ENCODE peak calls at places on chromosomes 13 and 19, in eight cellular contexts. One of them, this sample, is unnamed.

GRCh38 chr19:6392219-6393073 is 518 bp downstream of the GTF2F1 start:
- DNase-seq in CD8-positive, alpha-beta T cell: no peak
- DNase-seq in AG10803: no peak
- DNase-seq in naive thymus-derived CD8-positive, alpha-beta T cell: no peak
- DNase-seq in activated naive CD8-positive, alpha-beta T cell treated with anti-CD3 and anti-CD28 coated beads for 36 hours: no peak
- DNase-seq in astrocyte of the spinal cord: no peak
- DNase-seq in left colon: no peak
- DNase-seq in activated CD8-positive, alpha-beta memory T cell treated with anti-CD3 and anti-CD28 coated beads for 48 hours: no peak
- DNase-seq in this sample: no peak

GRCh38 chr19:57830071-57830602 is at the start of gene ZNF587B:
- DNase-seq in AG10803: no peak
- DNase-seq in CD8-positive, alpha-beta T cell: peak
- DNase-seq in activated CD8-positive, alpha-beta memory T cell treated with anti-CD3 and anti-CD28 coated beads for 48 hours: no peak
- DNase-seq in naive thymus-derived CD8-positive, alpha-beta T cell: peak
- DNase-seq in left colon: peak
- DNase-seq in astrocyte of the spinal cord: peak
- DNase-seq in activated naive CD8-positive, alpha-beta T cell treated with anti-CD3 and anti-CD28 coated beads for 36 hours: peak
- DNase-seq in this sample: peak

GRCh38 chr13:43934273-43934672 is 54.6 kb downstream of the LACC1 start:
- DNase-seq in astrocyte of the spinal cord: no peak
- DNase-seq in left colon: no peak
- DNase-seq in activated CD8-positive, alpha-beta memory T cell treated with anti-CD3 and anti-CD28 coated beads for 48 hours: no peak
- DNase-seq in CD8-positive, alpha-beta T cell: no peak
- DNase-seq in naive thymus-derived CD8-positive, alpha-beta T cell: no peak
- DNase-seq in activated naive CD8-positive, alpha-beta T cell treated with anti-CD3 and anti-CD28 coated beads for 36 hours: no peak
- DNase-seq in AG10803: no peak
- DNase-seq in this sample: no peak

GRCh38 chr19:1935484-1936208 is 5.3 kb upstream of the CSNK1G2 start:
- DNase-seq in activated naive CD8-positive, alpha-beta T cell treated with anti-CD3 and anti-CD28 coated beads for 36 hours: no peak
- DNase-seq in AG10803: peak
- DNase-seq in left colon: no peak
- DNase-seq in astrocyte of the spinal cord: peak
- DNase-seq in CD8-positive, alpha-beta T cell: no peak
- DNase-seq in naive thymus-derived CD8-positive, alpha-beta T cell: no peak
- DNase-seq in activated CD8-positive, alpha-beta memory T cell treated with anti-CD3 and anti-CD28 coated beads for 48 hours: no peak
- DNase-seq in this sample: no peak

GRCh38 chr19:13817018-13817614 is 21.9 kb downstream of the ZSWIM4 start:
- DNase-seq in AG10803: no peak
- DNase-seq in activated naive CD8-positive, alpha-beta T cell treated with anti-CD3 and anti-CD28 coated beads for 36 hours: peak
- DNase-seq in astrocyte of the spinal cord: no peak
- DNase-seq in naive thymus-derived CD8-positive, alpha-beta T cell: no peak
- DNase-seq in left colon: peak
- DNase-seq in activated CD8-positive, alpha-beta memory T cell treated with anti-CD3 and anti-CD28 coated beads for 48 hours: no peak
- DNase-seq in CD8-positive, alpha-beta T cell: peak
- DNase-seq in this sample: no peak

GRCh38 chr19:50513746-50514345 is at the start of gene ASPDH:
- DNase-seq in AG10803: no peak
- DNase-seq in astrocyte of the spinal cord: no peak
- DNase-seq in left colon: no peak
- DNase-seq in activated naive CD8-positive, alpha-beta T cell treated with anti-CD3 and anti-CD28 coated beads for 36 hours: no peak
- DNase-seq in naive thymus-derived CD8-positive, alpha-beta T cell: no peak
- DNase-seq in CD8-positive, alpha-beta T cell: no peak
- DNase-seq in activated CD8-positive, alpha-beta memory T cell treated with anti-CD3 and anti-CD28 coated beads for 48 hours: no peak
- DNase-seq in this sample: no peak

GRCh38 chr13:52599853-52600603 is 42.2 kb upstream of the HNRNPA1L2 start:
- DNase-seq in astrocyte of the spinal cord: peak
- DNase-seq in naive thymus-derived CD8-positive, alpha-beta T cell: no peak
- DNase-seq in CD8-positive, alpha-beta T cell: no peak
- DNase-seq in activated naive CD8-positive, alpha-beta T cell treated with anti-CD3 and anti-CD28 coated beads for 36 hours: peak
- DNase-seq in AG10803: peak
- DNase-seq in left colon: peak
- DNase-seq in activated CD8-positive, alpha-beta memory T cell treated with anti-CD3 and anti-CD28 coated beads for 48 hours: no peak
- DNase-seq in this sample: no peak

GRCh38 chr13:29654807-29655547 is 59.5 kb upstream of the SLC7A1 start:
- DNase-seq in activated CD8-positive, alpha-beta memory T cell treated with anti-CD3 and anti-CD28 coated beads for 48 hours: no peak
- DNase-seq in astrocyte of the spinal cord: peak
- DNase-seq in CD8-positive, alpha-beta T cell: no peak
- DNase-seq in AG10803: peak
- DNase-seq in activated naive CD8-positive, alpha-beta T cell treated with anti-CD3 and anti-CD28 coated beads for 36 hours: no peak
- DNase-seq in left colon: no peak
- DNase-seq in naive thymus-derived CD8-positive, alpha-beta T cell: no peak
- DNase-seq in this sample: no peak

GRCh38 chr19:24029941-24030636 is 56.9 kb upstream of the ZNF254 start:
- DNase-seq in astrocyte of the spinal cord: no peak
- DNase-seq in CD8-positive, alpha-beta T cell: no peak
- DNase-seq in naive thymus-derived CD8-positive, alpha-beta T cell: no peak
- DNase-seq in activated CD8-positive, alpha-beta memory T cell treated with anti-CD3 and anti-CD28 coated beads for 48 hours: no peak
- DNase-seq in activated naive CD8-positive, alpha-beta T cell treated with anti-CD3 and anti-CD28 coated beads for 36 hours: no peak
- DNase-seq in left colon: no peak
- DNase-seq in AG10803: no peak
- DNase-seq in this sample: no peak

GRCh38 chr13:75258159-75258782 is 223.7 kb downstream of the TBC1D4 start:
- DNase-seq in activated naive CD8-positive, alpha-beta T cell treated with anti-CD3 and anti-CD28 coated beads for 36 hours: no peak
- DNase-seq in CD8-positive, alpha-beta T cell: no peak
- DNase-seq in left colon: no peak
- DNase-seq in activated CD8-positive, alpha-beta memory T cell treated with anti-CD3 and anti-CD28 coated beads for 48 hours: no peak
- DNase-seq in astrocyte of the spinal cord: peak
- DNase-seq in AG10803: peak
- DNase-seq in naive thymus-derived CD8-positive, alpha-beta T cell: peak
- DNase-seq in this sample: no peak

GRCh38 chr13:24888291-24888931 is 124.4 kb downstream of the RNF17 start:
- DNase-seq in CD8-positive, alpha-beta T cell: no peak
- DNase-seq in activated CD8-positive, alpha-beta memory T cell treated with anti-CD3 and anti-CD28 coated beads for 48 hours: no peak
- DNase-seq in astrocyte of the spinal cord: no peak
- DNase-seq in AG10803: no peak
- DNase-seq in naive thymus-derived CD8-positive, alpha-beta T cell: no peak
- DNase-seq in activated naive CD8-positive, alpha-beta T cell treated with anti-CD3 and anti-CD28 coated beads for 36 hours: no peak
- DNase-seq in left colon: no peak
- DNase-seq in this sample: no peak

GRCh38 chr13:38954291-38954690 is 36.3 kb downstream of the STOML3 start:
- DNase-seq in AG10803: no peak
- DNase-seq in left colon: no peak
- DNase-seq in activated CD8-positive, alpha-beta memory T cell treated with anti-CD3 and anti-CD28 coated beads for 48 hours: no peak
- DNase-seq in astrocyte of the spinal cord: no peak
- DNase-seq in CD8-positive, alpha-beta T cell: no peak
- DNase-seq in activated naive CD8-positive, alpha-beta T cell treated with anti-CD3 and anti-CD28 coated beads for 36 hours: no peak
- DNase-seq in naive thymus-derived CD8-positive, alpha-beta T cell: no peak
- DNase-seq in this sample: no peak

GRCh38 chr13:92187378-92187989 is 789.1 kb downstream of the GPC5 start:
- DNase-seq in astrocyte of the spinal cord: peak
- DNase-seq in activated CD8-positive, alpha-beta memory T cell treated with anti-CD3 and anti-CD28 coated beads for 48 hours: no peak
- DNase-seq in AG10803: peak
- DNase-seq in left colon: no peak
- DNase-seq in activated naive CD8-positive, alpha-beta T cell treated with anti-CD3 and anti-CD28 coated beads for 36 hours: no peak
- DNase-seq in CD8-positive, alpha-beta T cell: no peak
- DNase-seq in naive thymus-derived CD8-positive, alpha-beta T cell: peak
- DNase-seq in this sample: no peak

GRCh38 chr13:77831870-77832269 is 86.8 kb downstream of the EDNRB start:
- DNase-seq in left colon: no peak
- DNase-seq in activated naive CD8-positive, alpha-beta T cell treated with anti-CD3 and anti-CD28 coated beads for 36 hours: no peak
- DNase-seq in naive thymus-derived CD8-positive, alpha-beta T cell: no peak
- DNase-seq in CD8-positive, alpha-beta T cell: no peak
- DNase-seq in activated CD8-positive, alpha-beta memory T cell treated with anti-CD3 and anti-CD28 coated beads for 48 hours: no peak
- DNase-seq in AG10803: no peak
- DNase-seq in astrocyte of the spinal cord: no peak
- DNase-seq in this sample: no peak

GRCh38 chr13:24167666-24168391 is 7.3 kb downstream of the SPATA13 start:
- DNase-seq in activated naive CD8-positive, alpha-beta T cell treated with anti-CD3 and anti-CD28 coated beads for 36 hours: no peak
- DNase-seq in astrocyte of the spinal cord: no peak
- DNase-seq in CD8-positive, alpha-beta T cell: no peak
- DNase-seq in naive thymus-derived CD8-positive, alpha-beta T cell: no peak
- DNase-seq in AG10803: peak
- DNase-seq in left colon: no peak
- DNase-seq in activated CD8-positive, alpha-beta memory T cell treated with anti-CD3 and anti-CD28 coated beads for 48 hours: no peak
- DNase-seq in this sample: no peak

GRCh38 chr13:107964356-107964755 is 251.0 kb downstream of the LIG4 start:
- DNase-seq in AG10803: no peak
- DNase-seq in CD8-positive, alpha-beta T cell: no peak
- DNase-seq in astrocyte of the spinal cord: no peak
- DNase-seq in left colon: no peak
- DNase-seq in activated naive CD8-positive, alpha-beta T cell treated with anti-CD3 and anti-CD28 coated beads for 36 hours: no peak
- DNase-seq in activated CD8-positive, alpha-beta memory T cell treated with anti-CD3 and anti-CD28 coated beads for 48 hours: no peak
- DNase-seq in naive thymus-derived CD8-positive, alpha-beta T cell: no peak
- DNase-seq in this sample: no peak

GRCh38 chr19:18168673-18169381 is 4.8 kb upstream of the IFI30 start:
- DNase-seq in activated naive CD8-positive, alpha-beta T cell treated with anti-CD3 and anti-CD28 coated beads for 36 hours: no peak
- DNase-seq in activated CD8-positive, alpha-beta memory T cell treated with anti-CD3 and anti-CD28 coated beads for 48 hours: no peak
- DNase-seq in naive thymus-derived CD8-positive, alpha-beta T cell: no peak
- DNase-seq in CD8-positive, alpha-beta T cell: no peak
- DNase-seq in AG10803: no peak
- DNase-seq in astrocyte of the spinal cord: no peak
- DNase-seq in left colon: no peak
- DNase-seq in this sample: no peak

GRCh38 chr13:80086304-80086721 is 254.6 kb downstream of the SPRY2 start:
- DNase-seq in AG10803: no peak
- DNase-seq in activated CD8-positive, alpha-beta memory T cell treated with anti-CD3 and anti-CD28 coated beads for 48 hours: no peak
- DNase-seq in CD8-positive, alpha-beta T cell: no peak
- DNase-seq in astrocyte of the spinal cord: peak
- DNase-seq in naive thymus-derived CD8-positive, alpha-beta T cell: no peak
- DNase-seq in activated naive CD8-positive, alpha-beta T cell treated with anti-CD3 and anti-CD28 coated beads for 36 hours: no peak
- DNase-seq in left colon: peak
- DNase-seq in this sample: no peak

GRCh38 chr13:23074054-23074805 is 106.5 kb upstream of the SGCG start:
- DNase-seq in activated CD8-positive, alpha-beta memory T cell treated with anti-CD3 and anti-CD28 coated beads for 48 hours: no peak
- DNase-seq in left colon: no peak
- DNase-seq in activated naive CD8-positive, alpha-beta T cell treated with anti-CD3 and anti-CD28 coated beads for 36 hours: no peak
- DNase-seq in CD8-positive, alpha-beta T cell: no peak
- DNase-seq in naive thymus-derived CD8-positive, alpha-beta T cell: no peak
- DNase-seq in astrocyte of the spinal cord: no peak
- DNase-seq in AG10803: peak
- DNase-seq in this sample: no peak

GRCh38 chr19:9406798-9407352 is 28.5 kb downstream of the ZNF266 start:
- DNase-seq in activated naive CD8-positive, alpha-beta T cell treated with anti-CD3 and anti-CD28 coated beads for 36 hours: peak
- DNase-seq in left colon: peak
- DNase-seq in naive thymus-derived CD8-positive, alpha-beta T cell: peak
- DNase-seq in CD8-positive, alpha-beta T cell: peak
- DNase-seq in AG10803: peak
- DNase-seq in activated CD8-positive, alpha-beta memory T cell treated with anti-CD3 and anti-CD28 coated beads for 48 hours: peak
- DNase-seq in astrocyte of the spinal cord: peak
- DNase-seq in this sample: peak

GRCh38 chr13:79626924-79627323 is 146.0 kb downstream of the NDFIP2 start:
- DNase-seq in CD8-positive, alpha-beta T cell: no peak
- DNase-seq in left colon: no peak
- DNase-seq in activated CD8-positive, alpha-beta memory T cell treated with anti-CD3 and anti-CD28 coated beads for 48 hours: no peak
- DNase-seq in AG10803: no peak
- DNase-seq in naive thymus-derived CD8-positive, alpha-beta T cell: no peak
- DNase-seq in astrocyte of the spinal cord: no peak
- DNase-seq in activated naive CD8-positive, alpha-beta T cell treated with anti-CD3 and anti-CD28 coated beads for 36 hours: no peak
- DNase-seq in this sample: no peak

GRCh38 chr13:83880275-83881027 is 1.8 kb downstream of the SLITRK1 start:
- DNase-seq in CD8-positive, alpha-beta T cell: no peak
- DNase-seq in activated naive CD8-positive, alpha-beta T cell treated with anti-CD3 and anti-CD28 coated beads for 36 hours: no peak
- DNase-seq in activated CD8-positive, alpha-beta memory T cell treated with anti-CD3 and anti-CD28 coated beads for 48 hours: no peak
- DNase-seq in astrocyte of the spinal cord: no peak
- DNase-seq in naive thymus-derived CD8-positive, alpha-beta T cell: no peak
- DNase-seq in left colon: no peak
- DNase-seq in AG10803: no peak
- DNase-seq in this sample: no peak

GRCh38 chr19:46791944-46792343 is 3.5 kb upstream of the SLC1A5 start:
- DNase-seq in left colon: no peak
- DNase-seq in activated naive CD8-positive, alpha-beta T cell treated with anti-CD3 and anti-CD28 coated beads for 36 hours: no peak
- DNase-seq in AG10803: no peak
- DNase-seq in CD8-positive, alpha-beta T cell: peak
- DNase-seq in astrocyte of the spinal cord: no peak
- DNase-seq in naive thymus-derived CD8-positive, alpha-beta T cell: peak
- DNase-seq in activated CD8-positive, alpha-beta memory T cell treated with anti-CD3 and anti-CD28 coated beads for 48 hours: no peak
- DNase-seq in this sample: no peak

GRCh38 chr13:97492257-97492656 is 58.3 kb downstream of the RAP2A start:
- DNase-seq in naive thymus-derived CD8-positive, alpha-beta T cell: no peak
- DNase-seq in astrocyte of the spinal cord: no peak
- DNase-seq in CD8-positive, alpha-beta T cell: no peak
- DNase-seq in activated naive CD8-positive, alpha-beta T cell treated with anti-CD3 and anti-CD28 coated beads for 36 hours: no peak
- DNase-seq in left colon: no peak
- DNase-seq in AG10803: no peak
- DNase-seq in activated CD8-positive, alpha-beta memory T cell treated with anti-CD3 and anti-CD28 coated beads for 48 hours: no peak
- DNase-seq in this sample: no peak

GRCh38 chr19:49364083-49364687 is 508 bp downstream of the DKKL1 start:
- DNase-seq in CD8-positive, alpha-beta T cell: no peak
- DNase-seq in left colon: no peak
- DNase-seq in astrocyte of the spinal cord: no peak
- DNase-seq in activated naive CD8-positive, alpha-beta T cell treated with anti-CD3 and anti-CD28 coated beads for 36 hours: no peak
- DNase-seq in AG10803: no peak
- DNase-seq in activated CD8-positive, alpha-beta memory T cell treated with anti-CD3 and anti-CD28 coated beads for 48 hours: no peak
- DNase-seq in naive thymus-derived CD8-positive, alpha-beta T cell: no peak
- DNase-seq in this sample: no peak

GRCh38 chr19:24086974-24087595 is at the start of gene ZNF254:
- DNase-seq in activated naive CD8-positive, alpha-beta T cell treated with anti-CD3 and anti-CD28 coated beads for 36 hours: peak
- DNase-seq in naive thymus-derived CD8-positive, alpha-beta T cell: peak
- DNase-seq in astrocyte of the spinal cord: peak
- DNase-seq in AG10803: peak
- DNase-seq in left colon: peak
- DNase-seq in CD8-positive, alpha-beta T cell: peak
- DNase-seq in activated CD8-positive, alpha-beta memory T cell treated with anti-CD3 and anti-CD28 coated beads for 48 hours: peak
- DNase-seq in this sample: peak

GRCh38 chr19:58304255-58304654 is 922 bp upstream of the ERVK3-1 start:
- DNase-seq in astrocyte of the spinal cord: no peak
- DNase-seq in AG10803: no peak
- DNase-seq in left colon: no peak
- DNase-seq in activated naive CD8-positive, alpha-beta T cell treated with anti-CD3 and anti-CD28 coated beads for 36 hours: no peak
- DNase-seq in CD8-positive, alpha-beta T cell: no peak
- DNase-seq in activated CD8-positive, alpha-beta memory T cell treated with anti-CD3 and anti-CD28 coated beads for 48 hours: no peak
- DNase-seq in naive thymus-derived CD8-positive, alpha-beta T cell: no peak
- DNase-seq in this sample: no peak

GRCh38 chr19:54190942-54191670 is at the start of gene TSEN34:
- DNase-seq in activated naive CD8-positive, alpha-beta T cell treated with anti-CD3 and anti-CD28 coated beads for 36 hours: peak
- DNase-seq in activated CD8-positive, alpha-beta memory T cell treated with anti-CD3 and anti-CD28 coated beads for 48 hours: no peak
- DNase-seq in naive thymus-derived CD8-positive, alpha-beta T cell: peak
- DNase-seq in astrocyte of the spinal cord: no peak
- DNase-seq in CD8-positive, alpha-beta T cell: peak
- DNase-seq in AG10803: peak
- DNase-seq in left colon: peak
- DNase-seq in this sample: peak

GRCh38 chr19:6667114-6667627 is 2.8 kb downstream of the TNFSF14 start:
- DNase-seq in left colon: no peak
- DNase-seq in AG10803: no peak
- DNase-seq in activated naive CD8-positive, alpha-beta T cell treated with anti-CD3 and anti-CD28 coated beads for 36 hours: no peak
- DNase-seq in activated CD8-positive, alpha-beta memory T cell treated with anti-CD3 and anti-CD28 coated beads for 48 hours: peak
- DNase-seq in CD8-positive, alpha-beta T cell: peak
- DNase-seq in astrocyte of the spinal cord: no peak
- DNase-seq in naive thymus-derived CD8-positive, alpha-beta T cell: no peak
- DNase-seq in this sample: peak

GRCh38 chr19:18020212-18021067 is 12.5 kb downstream of the ARRDC2 start:
- DNase-seq in activated naive CD8-positive, alpha-beta T cell treated with anti-CD3 and anti-CD28 coated beads for 36 hours: no peak
- DNase-seq in astrocyte of the spinal cord: peak
- DNase-seq in left colon: peak
- DNase-seq in CD8-positive, alpha-beta T cell: no peak
- DNase-seq in activated CD8-positive, alpha-beta memory T cell treated with anti-CD3 and anti-CD28 coated beads for 48 hours: no peak
- DNase-seq in AG10803: peak
- DNase-seq in naive thymus-derived CD8-positive, alpha-beta T cell: no peak
- DNase-seq in this sample: no peak

GRCh38 chr13:89891416-89891815 is 1456.1 kb upstream of the MIR17HG start:
- DNase-seq in activated naive CD8-positive, alpha-beta T cell treated with anti-CD3 and anti-CD28 coated beads for 36 hours: no peak
- DNase-seq in astrocyte of the spinal cord: no peak
- DNase-seq in activated CD8-positive, alpha-beta memory T cell treated with anti-CD3 and anti-CD28 coated beads for 48 hours: no peak
- DNase-seq in left colon: no peak
- DNase-seq in CD8-positive, alpha-beta T cell: no peak
- DNase-seq in AG10803: no peak
- DNase-seq in naive thymus-derived CD8-positive, alpha-beta T cell: no peak
- DNase-seq in this sample: no peak

GRCh38 chr19:1026189-1027019 is at the start of gene CNN2:
- DNase-seq in activated naive CD8-positive, alpha-beta T cell treated with anti-CD3 and anti-CD28 coated beads for 36 hours: peak
- DNase-seq in left colon: peak
- DNase-seq in activated CD8-positive, alpha-beta memory T cell treated with anti-CD3 and anti-CD28 coated beads for 48 hours: peak
- DNase-seq in AG10803: peak
- DNase-seq in naive thymus-derived CD8-positive, alpha-beta T cell: peak
- DNase-seq in CD8-positive, alpha-beta T cell: peak
- DNase-seq in astrocyte of the spinal cord: peak
- DNase-seq in this sample: peak

GRCh38 chr19:46198756-46199155 is 30.8 kb upstream of the IGFL1 start:
- DNase-seq in naive thymus-derived CD8-positive, alpha-beta T cell: no peak
- DNase-seq in left colon: no peak
- DNase-seq in CD8-positive, alpha-beta T cell: no peak
- DNase-seq in astrocyte of the spinal cord: no peak
- DNase-seq in AG10803: no peak
- DNase-seq in activated naive CD8-positive, alpha-beta T cell treated with anti-CD3 and anti-CD28 coated beads for 36 hours: no peak
- DNase-seq in activated CD8-positive, alpha-beta memory T cell treated with anti-CD3 and anti-CD28 coated beads for 48 hours: no peak
- DNase-seq in this sample: no peak

GRCh38 chr19:12837225-12837624 is 1.1 kb upstream of the MAST1 start:
- DNase-seq in AG10803: no peak
- DNase-seq in activated CD8-positive, alpha-beta memory T cell treated with anti-CD3 and anti-CD28 coated beads for 48 hours: no peak
- DNase-seq in activated naive CD8-positive, alpha-beta T cell treated with anti-CD3 and anti-CD28 coated beads for 36 hours: no peak
- DNase-seq in CD8-positive, alpha-beta T cell: no peak
- DNase-seq in naive thymus-derived CD8-positive, alpha-beta T cell: no peak
- DNase-seq in left colon: no peak
- DNase-seq in astrocyte of the spinal cord: no peak
- DNase-seq in this sample: no peak

This sample was measured in T-helper 2 cell.